ENCODE peak calls at places on chromosome 21, in eight cellular contexts. F, W, M, O, A, E, B and S are unnamed samples. For H3K9me3, the result is how much of the 10 kb centered on the place peaks cover.

GRCh38 chr21:15964181-15964855 is 234.5 kb downstream of the USP25 start:
- DNase-seq in W (no peak), E (no peak), B (no peak), A (no peak), F (no peak), M (no peak), O (no peak), S (no peak)

GRCh38 chr21:31383770-31384169 is 39.7 kb upstream of the TIAM1 start:
- DNase-seq in B (no peak), E (no peak), A (no peak), M (no peak), F (no peak), W (no peak), O (no peak), S (no peak)

GRCh38 chr21:36753556-36753955 is 54.6 kb downstream of the SIM2 start:
- DNase-seq in E (peak), O (no peak), A (peak), M (no peak), W (no peak), B (no peak), F (no peak), S (no peak)

GRCh38 chr21:42433946-42434551 is 30.3 kb downstream of the UBASH3A start:
- DNase-seq in B (no peak), O (no peak), W (no peak), A (peak), F (no peak), M (no peak), E (no peak), S (peak)

GRCh38 chr21:31459457-31459856 is 115.4 kb upstream of the TIAM1 start:
- DNase-seq in B (no peak), W (peak), A (no peak), E (no peak), M (peak), F (peak), O (no peak), S (no peak)

GRCh38 chr21:42527489-42528158 is 14.0 kb downstream of the SLC37A1 start:
- DNase-seq in A (no peak), W (no peak), O (peak), F (no peak), E (no peak), M (no peak), B (peak), S (no peak)

GRCh38 chr21:31329431-31330143 is 14.5 kb downstream of the TIAM1 start:
- DNase-seq in O (no peak), B (no peak), E (no peak), A (no peak), W (no peak), M (no peak), F (no peak), S (no peak)

GRCh38 chr21:22900511-22900910 is 1902.3 kb downstream of the NCAM2 start:
- DNase-seq in W (no peak), B (no peak), E (no peak), A (peak), M (peak), F (no peak), O (no peak), S (no peak)

GRCh38 chr21:16891821-16892220 is 621.0 kb upstream of the CXADR start:
- DNase-seq in B (no peak), W (no peak), F (no peak), M (no peak), A (no peak), O (no peak), E (peak), S (no peak)

GRCh38 chr21:36909423-36909822 is 57.0 kb downstream of the HLCS start:
- DNase-seq in A (no peak), O (no peak), E (peak), F (no peak), W (no peak), B (no peak), M (no peak), S (no peak)

GRCh38 chr21:31893841-31894240 is 21.0 kb downstream of the HUNK start:
- DNase-seq in A (no peak), F (no peak), O (no peak), M (no peak), B (no peak), E (no peak), W (no peak), S (no peak)

GRCh38 chr21:37496972-37497371 is 130.4 kb downstream of the DYRK1A start:
- DNase-seq in M (no peak), A (peak), B (no peak), F (no peak), O (no peak), W (no peak), E (peak), S (no peak)

GRCh38 chr21:32844653-32845443 is 73.3 kb upstream of the PAXBP1 start:
- DNase-seq in M (no peak), O (no peak), A (peak), E (peak), W (peak), B (no peak), F (peak), S (peak)

GRCh38 chr21:17512245-17513213 is at the start of gene CXADR:
- DNase-seq in B (peak), E (peak), A (peak), W (peak), M (peak), F (peak), O (peak), S (peak)

GRCh38 chr21:29300547-29301138 is 1.9 kb downstream of the BACH1 start:
- DNase-seq in F (no peak), B (peak), W (no peak), A (peak), O (peak), E (no peak), M (no peak), S (no peak)

GRCh38 chr21:22554690-22555316 is 1556.6 kb downstream of the NCAM2 start:
- DNase-seq in B (no peak), M (no peak), F (no peak), O (no peak), E (no peak), W (no peak), A (no peak), S (no peak)

GRCh38 chr21:15423676-15424445 is 305.9 kb upstream of the USP25 start:
- DNase-seq in M (no peak), E (no peak), B (no peak), W (no peak), A (no peak), F (peak), O (no peak), S (no peak)

GRCh38 chr21:28608646-28609045 is 384.0 kb downstream of the LTN1 start:
- DNase-seq in O (no peak), M (no peak), A (no peak), B (peak), F (no peak), E (peak), W (no peak), S (no peak)

GRCh38 chr21:32278068-32278467 is 781 bp downstream of the MIS18A start:
- DNase-seq in F (peak), B (peak), E (peak), W (no peak), M (peak), A (peak), O (no peak), S (peak)

GRCh38 chr21:26550357-26550756 is 22.7 kb downstream of the CYYR1 start:
- DNase-seq in O (no peak), E (peak), A (no peak), F (no peak), B (no peak), W (no peak), M (no peak), S (no peak)

GRCh38 chr21:33202464-33203363 is 27.0 kb upstream of the IFNAR2 start:
- DNase-seq in E (no peak), A (no peak), B (no peak), O (no peak), F (no peak), M (no peak), W (no peak), S (no peak)

GRCh38 chr21:15444118-15444960 is 285.4 kb upstream of the USP25 start:
- DNase-seq in A (no peak), F (no peak), B (no peak), O (no peak), M (no peak), E (no peak), W (no peak), S (no peak)

GRCh38 chr21:42836767-42837301 is 42.5 kb downstream of the WDR4 start:
- DNase-seq in F (no peak), W (no peak), A (no peak), E (no peak), M (peak), B (peak), O (no peak), S (no peak)

GRCh38 chr21:36065497-36066036 is 4.3 kb upstream of the CBR1 start:
- DNase-seq in W (no peak), B (no peak), M (no peak), A (peak), O (no peak), E (peak), F (no peak), S (peak)

GRCh38 chr21:36355071-36355680 is 30.0 kb upstream of the CHAF1B start:
- DNase-seq in A (no peak), M (no peak), F (no peak), B (no peak), W (no peak), O (no peak), E (no peak), S (no peak)

GRCh38 chr21:29351691-29352090 is 53.0 kb downstream of the BACH1 start:
- DNase-seq in E (peak), F (no peak), W (no peak), A (no peak), O (no peak), M (no peak), B (no peak), S (no peak)

DNA sequence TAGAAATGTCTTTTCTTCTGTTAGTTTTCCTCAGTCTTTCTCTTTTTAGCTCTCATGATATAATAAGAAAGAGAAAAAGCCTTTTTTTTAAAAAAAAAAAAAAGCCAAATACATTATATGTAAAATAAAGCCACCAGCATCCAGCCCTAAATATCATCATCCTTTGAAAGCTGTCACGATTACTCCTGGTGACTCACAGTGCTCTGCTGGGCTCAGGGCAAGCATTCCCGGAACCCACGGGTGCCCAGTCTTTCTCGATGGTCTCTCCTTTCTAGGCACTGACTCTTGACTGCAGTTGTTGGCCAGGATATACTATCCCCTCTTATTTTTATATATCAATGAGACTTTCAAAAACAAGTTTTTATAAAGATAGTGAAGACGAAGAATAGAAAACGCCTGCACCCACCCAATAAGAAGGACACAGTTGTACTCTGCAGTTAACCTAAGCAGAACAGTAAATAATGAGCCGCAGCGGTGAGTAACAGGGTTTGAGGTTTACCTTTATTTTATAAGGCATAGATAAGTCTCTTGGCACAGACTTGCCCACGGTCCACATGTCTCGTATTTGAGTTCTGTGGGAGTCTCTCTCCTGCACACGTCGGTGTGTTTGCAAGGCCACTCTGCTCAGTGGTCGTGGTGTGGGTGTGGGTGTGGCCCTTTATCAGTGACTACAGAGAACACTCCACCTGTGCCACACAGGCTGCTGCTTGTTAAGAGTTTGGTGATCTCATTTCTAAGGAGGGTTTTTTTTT is 15.7 kb upstream of the MX2 start:
- DNase-seq in E (no peak), F (no peak), W (no peak), M (no peak), B (no peak), O (no peak), A (peak), S (no peak)
- TF ChIP-seq EZH2phosphoT487 in E (no peak), F (no peak), W (no peak), M (no peak), B (no peak), O (no peak), A (no peak), S (no peak)

GRCh38 chr21:24007592-24007991 is 1599.7 kb downstream of the MRPL39 start:
- DNase-seq in E (no peak), B (no peak), F (no peak), O (no peak), A (no peak), W (no peak), M (no peak), S (no peak)
- H3K9me3 ChIP-seq in E (under half), B (under half), F (under half), O (under half), A (under half), W (under half), M (under half), S (under half)

DNA sequence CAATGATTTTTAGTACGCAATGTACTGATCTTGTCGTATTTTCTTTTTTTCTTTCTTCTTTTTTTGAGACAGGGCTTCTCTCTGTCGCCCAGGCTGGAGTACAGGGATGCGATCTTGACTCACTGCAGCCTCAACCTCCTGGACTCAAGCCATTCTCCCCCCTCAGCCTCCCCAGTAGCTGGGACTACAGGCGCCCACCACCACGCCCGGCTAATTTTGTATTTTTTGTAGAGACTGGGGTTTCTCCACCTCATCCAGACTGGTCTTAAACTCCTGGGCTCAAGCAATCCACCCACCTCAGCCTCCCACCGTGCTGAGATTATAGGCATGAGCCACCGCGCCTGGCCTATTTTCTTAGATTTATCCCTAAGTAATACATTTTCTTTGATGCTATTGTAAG is 43.9 kb upstream of the COL6A2 start:
- DNase-seq in F (no peak), B (no peak), A (no peak), M (no peak), W (no peak), E (peak), O (no peak), S (no peak)
- H3K27ac ChIP-seq in F (no peak), B (no peak), A (peak), M (no peak), W (no peak), E (peak), O (no peak), S (peak)

DNA sequence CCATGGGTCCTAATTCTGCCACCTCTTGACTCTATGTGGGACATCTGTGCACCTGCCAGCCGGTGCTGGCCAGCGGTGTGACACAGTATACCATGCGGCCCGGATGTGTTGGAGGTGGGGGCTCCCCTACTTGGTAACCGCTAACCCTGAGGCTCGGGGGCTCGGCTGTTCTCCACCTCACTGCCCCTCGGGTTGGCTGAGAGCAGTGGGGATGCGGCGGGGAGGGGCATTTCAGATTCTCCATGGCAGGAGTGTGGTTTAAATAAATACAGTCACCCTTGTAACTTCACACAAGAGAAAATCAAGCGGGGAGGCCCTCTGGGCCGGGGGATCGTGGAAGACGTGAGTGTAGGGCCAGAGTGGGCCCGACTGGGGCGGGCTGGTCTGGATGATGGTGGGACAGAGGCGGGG is 11.0 kb downstream of the KRTAP10-1 start:
- DNase-seq in M (no peak), W (no peak), O (no peak), E (no peak), A (no peak), B (no peak), F (no peak), S (no peak)
- TF ChIP-seq EZH2phosphoT487 in M (no peak), W (no peak), O (no peak), E (no peak), A (no peak), B (no peak), F (no peak), S (no peak)

GRCh38 chr21:34649400-34649799 is 19.4 kb upstream of the CLIC6 start:
- DNase-seq in A (no peak), E (no peak), O (peak), W (no peak), M (no peak), B (no peak), F (no peak), S (no peak)

GRCh38 chr21:34648739-34649297 is 20.0 kb upstream of the CLIC6 start:
- DNase-seq in A (no peak), B (no peak), E (no peak), M (no peak), F (no peak), O (no peak), W (no peak), S (no peak)

GRCh38 chr21:34644815-34645214 is 24.0 kb upstream of the CLIC6 start:
- DNase-seq in F (no peak), W (no peak), A (no peak), O (no peak), E (no peak), M (no peak), B (no peak), S (no peak)

GRCh38 chr21:34651032-34651431 is 17.8 kb upstream of the CLIC6 start:
- DNase-seq in A (no peak), B (no peak), F (no peak), O (no peak), E (no peak), W (no peak), M (no peak), S (no peak)

GRCh38 chr21:34647552-34647951 is 21.2 kb upstream of the CLIC6 start:
- DNase-seq in E (no peak), A (no peak), M (no peak), F (no peak), O (no peak), W (no peak), B (no peak), S (no peak)
- H3K9me3 ChIP-seq in E (under half), A (under half), M (under half), F (under half), O (under half), W (under half), B (under half), S (under half)

GRCh38 chr21:39105836-39106235 is 77.4 kb downstream of the PSMG1 start:
- DNase-seq in W (no peak), E (no peak), A (no peak), F (no peak), M (no peak), O (no peak), B (no peak), S (no peak)
- H3K27ac ChIP-seq in W (no peak), E (no peak), A (no peak), F (peak), M (no peak), O (no peak), B (no peak), S (peak)

DNA sequence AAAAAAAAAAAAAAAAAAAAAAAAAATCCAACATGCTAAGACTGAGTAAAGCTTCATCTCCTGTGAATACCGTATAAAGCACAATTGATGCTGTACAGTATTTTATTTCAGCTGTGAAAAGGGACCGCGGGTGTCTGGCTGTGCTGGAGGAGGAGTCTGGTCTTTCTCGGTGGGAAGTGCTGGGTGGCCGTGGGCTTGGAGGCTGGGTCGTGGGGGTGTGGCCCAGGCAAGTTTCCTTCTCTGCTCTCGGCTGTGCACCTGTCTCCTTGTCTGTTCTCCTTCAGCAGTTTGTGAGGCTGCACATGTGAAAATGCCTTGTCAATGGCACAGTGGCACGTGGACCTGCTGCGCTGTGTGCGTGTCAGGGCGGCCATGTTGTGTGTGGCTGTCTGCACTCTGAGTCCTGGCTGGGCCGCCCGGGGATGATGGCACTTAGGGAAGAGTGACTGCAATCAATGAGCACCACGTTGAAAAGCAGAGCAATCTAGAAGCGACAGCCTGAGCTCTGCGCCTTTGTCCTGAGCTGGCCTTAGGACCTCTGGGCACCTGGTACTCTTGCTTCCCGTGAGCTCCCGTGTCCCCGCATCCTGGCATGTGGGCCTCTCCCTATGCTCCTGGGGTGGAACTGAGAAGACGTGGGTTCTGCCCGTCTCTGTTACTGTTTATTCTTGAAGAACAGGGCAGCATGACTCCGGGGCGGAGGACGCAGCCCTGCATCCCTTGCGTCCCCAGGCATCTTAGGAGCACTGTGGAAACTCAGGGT is 14.5 kb downstream of the AGPAT3 start:
- DNase-seq in M (no peak), B (no peak), O (no peak), E (no peak), W (no peak), F (no peak), A (no peak), S (no peak)
- TF ChIP-seq EZH2phosphoT487 in M (no peak), B (no peak), O (no peak), E (no peak), W (no peak), F (no peak), A (no peak), S (no peak)

DNA sequence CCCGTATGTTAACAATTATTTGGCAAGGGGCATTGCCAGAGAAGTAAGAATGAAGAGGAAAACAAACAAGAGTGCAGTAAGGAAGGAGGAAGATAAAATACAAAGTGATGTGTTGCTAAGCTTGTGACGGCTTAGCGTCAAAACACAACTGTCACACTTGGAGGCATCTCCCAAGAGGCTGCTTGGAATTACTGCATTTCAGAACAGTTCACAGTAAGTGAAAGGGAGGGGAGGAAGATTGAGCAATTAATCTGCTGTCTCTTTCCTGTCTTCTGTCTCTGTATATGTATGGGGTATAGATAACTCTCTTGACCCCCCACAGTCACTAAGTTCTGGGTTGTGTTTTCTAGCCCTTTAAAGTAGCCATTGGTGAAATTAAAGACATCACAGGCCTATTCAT is 1017.0 kb upstream of the TMPRSS15 start:
- DNase-seq in O (no peak), A (no peak), E (no peak), B (no peak), M (no peak), F (no peak), W (no peak), S (peak)
- H3K9me3 ChIP-seq in O (under half), A (under half), E (under half), B (under half), M (under half), F (under half), W (under half), S (under half)

GRCh38 chr21:46065993-46066842 is 31.7 kb upstream of the COL6A2 start:
- DNase-seq in W (no peak), O (no peak), M (no peak), B (no peak), F (no peak), A (no peak), E (peak), S (no peak)
- H3K27ac ChIP-seq in W (no peak), O (no peak), M (no peak), B (no peak), F (no peak), A (peak), E (peak), S (peak)

GRCh38 chr21:20045197-20045596 is 953.0 kb upstream of the NCAM2 start:
- DNase-seq in A (no peak), F (no peak), M (no peak), E (no peak), O (no peak), W (no peak), B (no peak), S (no peak)

GRCh38 chr21:20040768-20041167 is 957.4 kb upstream of the NCAM2 start:
- DNase-seq in A (peak), O (peak), E (no peak), F (no peak), W (no peak), B (no peak), M (no peak), S (peak)
- TF ChIP-seq EZH2phosphoT487 in A (no peak), O (no peak), E (no peak), F (no peak), W (no peak), B (no peak), M (no peak), S (no peak)